ENCODE peak calls at places on chromosome 21, in ten cellular contexts. Z is CD8-positive, alpha-beta T cell; V is neural progenitor cell; H is ovary; K is esophagus squamous epithelium; Y is cardiac muscle cell; B is psoas muscle; D is H7; E is left ventricle myocardium inferior; O is tibial artery. M is an unnamed sample.

GRCh38 chr21:15243356-15243755 is 178.6 kb upstream of the NRIP1 start:
- DNase-seq in K (no peak), E (no peak), O (no peak), H (no peak), B (no peak), V (no peak), D (no peak), Y (no peak), Z (no peak), M (no peak)

GRCh38 chr21:14875704-14876364 is 189.0 kb downstream of the NRIP1 start:
- DNase-seq in Y (no peak), V (no peak), K (no peak), D (no peak), B (no peak), H (no peak), Z (no peak), E (no peak), O (no peak), M (no peak)

GRCh38 chr21:35637431-35637830 is 422.9 kb downstream of the SETD4 start:
- DNase-seq in E (no peak), D (no peak), O (peak; percentile 69), Y (no peak), H (no peak), B (no peak), V (no peak), Z (no peak), K (no peak), M (no peak)

GRCh38 chr21:26814374-26814773 is 30.8 kb downstream of the ADAMTS1 start:
- DNase-seq in Y (no peak), O (no peak), K (no peak), Z (no peak), H (no peak), V (no peak), D (no peak), E (no peak), B (no peak), M (no peak)

GRCh38 chr21:35275776-35276175 is 226.7 kb upstream of the RUNX1 start:
- DNase-seq in Y (no peak), K (no peak), D (no peak), H (no peak), B (no peak), Z (no peak), V (no peak), O (no peak), E (no peak), M (no peak)

GRCh38 chr21:27476696-27477095 is 509.8 kb upstream of the ADAMTS5 start:
- DNase-seq in Z (no peak), V (no peak), D (no peak), Y (no peak), E (no peak), H (no peak), B (no peak), K (no peak), O (no peak), M (no peak)

GRCh38 chr21:35294231-35294898 is 245.3 kb upstream of the RUNX1 start:
- DNase-seq in H (no peak), Y (no peak), K (no peak), E (no peak), V (peak; percentile 21), O (no peak), B (no peak), D (peak; percentile 9), Z (no peak), M (no peak)

GRCh38 chr21:38995755-38996154 is 187.5 kb downstream of the PSMG1 start:
- DNase-seq in V (no peak), Z (no peak), O (no peak), K (no peak), D (no peak), Y (no peak), H (no peak), B (no peak), E (no peak), M (no peak)

GRCh38 chr21:35291963-35292627 is 243.0 kb upstream of the RUNX1 start:
- DNase-seq in H (no peak), K (no peak), V (no peak), Y (no peak), O (no peak), E (no peak), Z (no peak), B (no peak), D (no peak), M (no peak)

DNA sequence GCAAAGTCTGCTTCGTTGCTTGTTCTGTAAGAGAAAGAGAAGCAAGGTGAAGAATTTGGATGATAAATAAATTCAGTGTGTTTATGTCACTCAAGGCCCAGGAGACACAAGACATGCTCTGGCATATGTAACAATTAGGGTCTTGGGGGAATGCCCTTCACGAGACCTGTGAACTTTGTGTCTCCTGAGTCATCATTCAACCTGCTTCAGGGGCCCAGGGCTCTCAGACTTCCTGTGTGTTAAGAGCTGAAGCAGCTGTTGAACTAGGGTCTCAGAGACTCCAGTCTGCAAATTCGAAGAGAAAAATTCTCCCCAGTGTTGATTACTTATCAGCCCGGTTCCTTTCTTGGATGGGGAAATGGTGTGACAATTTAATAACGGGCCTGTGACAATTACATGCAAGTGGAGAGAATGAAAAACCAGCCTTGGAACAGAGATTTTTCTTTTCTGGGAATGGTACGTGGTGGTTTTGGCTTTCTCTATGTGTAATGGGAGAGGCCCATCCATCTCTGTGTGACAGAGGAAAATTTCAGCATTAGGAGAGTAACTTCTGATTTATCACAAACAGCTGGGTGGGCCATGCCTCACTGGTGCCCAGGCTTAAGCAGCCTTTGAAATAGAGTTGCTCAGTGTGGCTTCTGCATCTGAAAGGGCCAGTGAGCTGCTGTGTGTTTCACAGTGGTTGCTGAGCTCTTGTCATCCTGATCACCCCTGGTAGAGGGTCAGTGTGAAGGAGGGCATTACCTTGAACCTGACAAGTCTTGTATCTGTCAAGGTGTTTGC is 22.4 kb downstream of the HUNK start:
- DNase-seq in K (no peak), D (no peak), Z (no peak), B (no peak), H (no peak), Y (no peak), E (no peak), V (no peak), O (no peak), M (no peak)
- H3K27me3 ChIP-seq in K (no peaks in the 10 kb centered on the region), D (no peaks in the 10 kb centered on the region), Z (no peaks in the 10 kb centered on the region), B (no peaks in the 10 kb centered on the region), H (no peaks in the 10 kb centered on the region), Y (no peaks in the 10 kb centered on the region), E (peaks cover 39% of the 10 kb centered on the region), V (no peaks in the 10 kb centered on the region), O (peaks cover 6% of the 10 kb centered on the region), M (no peaks in the 10 kb centered on the region)

DNA sequence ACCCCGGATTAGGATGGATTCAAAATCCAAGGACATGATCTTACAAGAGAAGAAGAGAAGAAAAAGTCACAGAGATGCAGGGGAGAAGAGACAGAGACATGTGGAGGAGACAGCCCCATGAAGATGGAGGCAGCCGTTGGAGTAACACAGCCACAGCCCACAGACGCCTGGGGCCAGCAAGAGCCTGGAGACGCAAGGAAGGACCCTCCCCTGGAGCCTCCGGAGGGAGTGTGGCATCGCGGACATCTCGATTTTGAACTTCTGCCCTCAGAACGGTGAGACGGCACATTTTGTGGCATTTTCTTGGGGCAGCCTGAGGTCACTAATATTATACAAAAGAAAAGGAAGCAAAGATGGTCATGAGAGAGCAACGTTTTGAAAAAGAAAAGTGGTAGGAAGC is 28.8 kb downstream of the ABCG1 start:
- DNase-seq in E (peak; percentile 6), B (peak; percentile 8), D (no peak), Z (no peak), O (no peak), K (no peak), V (no peak), Y (no peak), H (no peak), M (no peak)
- H3K27me3 ChIP-seq in E (no peaks in the 10 kb centered on the region), B (no peaks in the 10 kb centered on the region), D (no peaks in the 10 kb centered on the region), Z (no peaks in the 10 kb centered on the region), O (peaks cover 25% of the 10 kb centered on the region), K (no peaks in the 10 kb centered on the region), V (no peaks in the 10 kb centered on the region), Y (no peaks in the 10 kb centered on the region), H (no peaks in the 10 kb centered on the region), M (no peaks in the 10 kb centered on the region)

GRCh38 chr21:42373181-42373907 is 7.0 kb upstream of the TFF1 start:
- DNase-seq in Z (no peak), O (no peak), Y (no peak), H (no peak), K (no peak), B (no peak), V (no peak), D (peak; percentile 26), E (no peak), M (no peak)

GRCh38 chr21:42373908-42374455 is 7.6 kb upstream of the TFF1 start:
- DNase-seq in K (no peak), E (no peak), D (no peak), V (no peak), H (no peak), Y (no peak), Z (no peak), B (no peak), O (no peak), M (no peak)

GRCh38 chr21:42369821-42370220 is 3.5 kb upstream of the TFF1 start:
- DNase-seq in K (no peak), D (peak; percentile 89), V (peak; percentile 15), Y (no peak), O (no peak), H (no peak), B (no peak), Z (no peak), E (no peak), M (no peak)

GRCh38 chr21:42374457-42374856 is 8.1 kb upstream of the TFF1 start:
- DNase-seq in B (no peak), Y (no peak), O (no peak), H (no peak), Z (no peak), D (no peak), V (no peak), K (no peak), E (no peak), M (no peak)

GRCh38 chr21:42370894-42371654 is 4.7 kb upstream of the TFF1 start:
- DNase-seq in V (no peak), E (no peak), B (no peak), K (no peak), H (no peak), O (no peak), Y (no peak), Z (no peak), D (peak; percentile 36), M (no peak)
- H3K27me3 ChIP-seq in V (no peaks in the 10 kb centered on the region), E (peaks cover 88% of the 10 kb centered on the region), B (peaks cover 29% of the 10 kb centered on the region), K (no peaks in the 10 kb centered on the region), H (no peaks in the 10 kb centered on the region), O (peaks cover 47% of the 10 kb centered on the region), Y (peaks cover 16% of the 10 kb centered on the region), Z (no peaks in the 10 kb centered on the region), D (no peaks in the 10 kb centered on the region), M (no peaks in the 10 kb centered on the region)

DNA sequence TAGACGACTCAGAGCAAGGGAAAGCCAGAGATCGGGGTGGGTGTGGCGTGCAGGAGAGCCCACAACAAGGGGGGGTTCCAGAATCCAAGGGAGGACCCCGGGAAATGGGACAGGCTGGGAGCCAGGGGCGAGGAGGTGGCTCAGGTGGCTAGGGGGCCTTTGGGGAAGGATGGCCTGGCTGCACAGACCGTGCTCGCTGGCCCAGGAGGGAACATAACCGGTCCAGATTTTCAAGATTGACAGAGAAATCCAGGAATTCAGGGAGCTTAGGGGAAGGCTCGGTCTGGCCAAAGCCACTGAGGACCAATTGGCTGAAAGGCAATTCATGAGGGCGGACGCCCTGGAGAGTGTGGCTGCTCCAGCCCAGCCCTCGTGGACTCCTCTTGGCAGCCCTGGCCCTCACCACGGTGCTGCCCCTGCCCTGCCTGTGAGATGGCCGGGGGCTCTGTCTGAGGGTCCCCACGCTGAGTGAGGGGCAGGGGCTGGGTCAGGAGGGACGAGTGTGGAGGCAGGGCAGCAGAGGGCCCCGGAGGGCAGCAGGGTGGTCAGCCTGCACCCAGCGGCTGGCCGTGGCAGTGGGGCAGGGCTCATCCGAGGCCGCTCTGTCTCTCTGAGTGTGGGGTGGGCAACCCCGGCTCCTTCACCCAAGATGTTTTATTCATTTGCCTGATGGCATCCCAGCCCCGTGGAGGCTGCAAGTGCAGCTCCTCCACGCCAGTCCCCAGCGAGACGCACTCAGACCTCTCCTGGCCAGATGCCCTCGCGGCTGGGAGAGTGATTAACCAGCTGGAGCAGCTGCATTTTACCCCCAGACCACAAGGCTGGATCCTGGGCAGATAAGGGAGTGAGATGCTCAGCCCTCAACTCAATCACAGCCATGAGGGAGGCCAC is 5.6 kb upstream of the LRRC3 start:
- DNase-seq in Y (no peak), H (no peak), B (peak; percentile 36), V (no peak), O (peak; percentile 59), K (no peak), Z (no peak), E (no peak), D (peak; percentile 56), M (peak; percentile 16)
- H3K27me3 ChIP-seq in Y (no peaks in the 10 kb centered on the region), H (no peaks in the 10 kb centered on the region), B (peaks cover 41% of the 10 kb centered on the region), V (peaks cover 24% of the 10 kb centered on the region), O (peaks cover 36% of the 10 kb centered on the region), K (no peaks in the 10 kb centered on the region), Z (no peaks in the 10 kb centered on the region), E (peaks cover 42% of the 10 kb centered on the region), D (peaks cover 2% of the 10 kb centered on the region), M (peaks cover 8% of the 10 kb centered on the region)